ENCODE peak calls at places on chromosomes 3 and 15, in seven cellular contexts. N is stimulated activated CD8-positive, alpha-beta memory T cell treated with anti-CD3 and anti-CD28 coated beads, Interleukin-2, amount 100 ng/mL, for 1 hour; T is mesendoderm; Z is activated CD4-positive, alpha-beta T cell treated with anti-CD3 and anti-CD28 coated beads for 36 hours; Y is foreskin keratinocyte; X is GF-D8; A is stimulated activated CD4-positive, alpha-beta T cell treated with anti-CD3 and anti-CD28 coated beads, Interleukin-1b, Interleukin-23, amount 100 ng/mL, for 1 hour. O is an unnamed sample.

GRCh38 chr3:130658666-130659065 is 88.0 kb downstream of the PIK3R4 start:
- DNase-seq in N (no peak), T (peak), Z (no peak), Y (peak), X (no peak), A (no peak), O (no peak)

GRCh38 chr3:126546013-126546412 is 12.7 kb downstream of the C3orf22 start:
- DNase-seq in N (no peak), T (no peak), Z (no peak), Y (no peak), X (no peak), A (no peak), O (no peak)

GRCh38 chr3:56254835-56255234 is 213.4 kb downstream of the ERC2 start:
- DNase-seq in N (no peak), T (no peak), Z (no peak), Y (no peak), X (no peak), A (no peak), O (no peak)

GRCh38 chr3:24138876-24139256 is 193.8 kb downstream of the NR1D2 start:
- DNase-seq in N (no peak), T (no peak), Z (no peak), Y (no peak), X (no peak), A (no peak), O (no peak)

GRCh38 chr3:141305436-141305835 is 62.9 kb upstream of the ZBTB38 start:
- DNase-seq in N (no peak), T (no peak), Z (peak), Y (peak), X (no peak), A (no peak), O (no peak)

GRCh38 chr3:120492103-120492502 is 41.3 kb upstream of the FSTL1 start:
- DNase-seq in N (no peak), T (no peak), Z (no peak), Y (no peak), X (no peak), A (no peak), O (no peak)

GRCh38 chr3:27289769-27290413 is 79.3 kb downstream of the NEK10 start:
- DNase-seq in N (no peak), T (no peak), Z (no peak), Y (peak), X (no peak), A (no peak), O (no peak)

GRCh38 chr3:177852408-177852807 is 655.1 kb upstream of the TBL1XR1 start:
- DNase-seq in N (no peak), T (no peak), Z (no peak), Y (no peak), X (no peak), A (no peak), O (no peak)

GRCh38 chr15:57611938-57612337 is 20.2 kb downstream of the MYZAP start:
- DNase-seq in N (no peak), T (peak), Z (no peak), Y (peak), X (no peak), A (no peak), O (peak)

GRCh38 chr15:48373855-48374421 is 42.7 kb downstream of the DUT start:
- DNase-seq in N (no peak), T (no peak), Z (no peak), Y (peak), X (no peak), A (no peak), O (peak)

GRCh38 chr3:197458179-197458707 is 97.5 kb downstream of the BDH1 start:
- DNase-seq in N (no peak), T (no peak), Z (peak), Y (peak), X (no peak), A (no peak), O (no peak)

GRCh38 chr3:158050461-158050860 is 55.8 kb downstream of the SHOX2 start:
- DNase-seq in N (no peak), T (no peak), Z (no peak), Y (no peak), X (no peak), A (no peak), O (no peak)

GRCh38 chr3:55751730-55752129 is 264.6 kb upstream of the WNT5A start:
- DNase-seq in N (no peak), T (no peak), Z (no peak), Y (no peak), X (no peak), A (no peak), O (no peak)

GRCh38 chr3:36635731-36636130 is 128.6 kb downstream of the DCLK3 start:
- DNase-seq in N (no peak), T (no peak), Z (no peak), Y (peak), X (no peak), A (no peak), O (no peak)

GRCh38 chr3:132342183-132342582 is 25.0 kb downstream of the ACP3 start:
- DNase-seq in N (no peak), T (peak), Z (no peak), Y (no peak), X (no peak), A (no peak), O (no peak)